ENCODE peak calls at places on chromosome 15, in nine cellular contexts. I is IMR-90, D is neuronal stem cell, T is PC-3, S is PC-9, L is OCI-LY7, K is MM.1S, B is neural progenitor cell, A is GM23248. M is an unnamed sample.

GRCh38 chr15:81098884-81099601 is 35.0 kb upstream of the CFAP161 start:
- DNase-seq in T (no peak), S (no peak), L (no peak), B (no peak), D (no peak), K (no peak), A (no peak), I (peak), M (no peak)

GRCh38 chr15:96261575-96262034 is 68.9 kb upstream of the NR2F2 start:
- DNase-seq in D (no peak), L (no peak), I (no peak), K (no peak), B (no peak), S (no peak), A (no peak), T (no peak), M (no peak)

GRCh38 chr15:39472661-39473657 is 107.9 kb upstream of the THBS1 start:
- DNase-seq in D (no peak), L (no peak), T (no peak), A (peak), S (no peak), B (no peak), K (no peak), I (peak), M (no peak)

GRCh38 chr15:70856884-70857546 is 3.1 kb upstream of the LARP6 start:
- DNase-seq in L (no peak), T (peak), K (no peak), A (peak), D (no peak), B (no peak), I (peak), S (peak), M (no peak)

GRCh38 chr15:71677352-71677751 is 133.0 kb upstream of the NR2E3 start:
- DNase-seq in I (no peak), B (no peak), D (no peak), L (no peak), S (no peak), T (peak), A (no peak), K (peak), M (no peak)

GRCh38 chr15:57263520-57263919 is 112.8 kb upstream of the CGNL1 start:
- DNase-seq in D (no peak), B (no peak), K (no peak), S (no peak), L (no peak), T (no peak), A (no peak), I (no peak), M (no peak)

GRCh38 chr15:85382942-85383341 is 2.5 kb downstream of the AKAP13 start:
- DNase-seq in A (no peak), D (no peak), K (no peak), S (no peak), T (no peak), L (no peak), B (no peak), I (no peak), M (no peak)

GRCh38 chr15:28935316-28935715 is 49.5 kb downstream of the APBA2 start:
- DNase-seq in L (peak), S (no peak), K (no peak), D (no peak), B (no peak), A (peak), I (no peak), T (no peak), M (peak)

GRCh38 chr15:67863442-67863987 is 23.7 kb upstream of the RNU6-1 start:
- DNase-seq in L (peak), A (peak), I (peak), D (peak), K (peak), B (peak), S (peak), T (peak), M (peak)

GRCh38 chr15:39979606-39980005 is 45.7 kb downstream of the EIF2AK4 start:
- DNase-seq in A (no peak), D (no peak), I (peak), B (no peak), L (no peak), T (no peak), S (no peak), K (peak), M (no peak)

GRCh38 chr15:49962044-49962602 is 156.9 kb downstream of the ATP8B4 start:
- DNase-seq in D (no peak), S (no peak), A (peak), K (no peak), B (no peak), I (no peak), T (no peak), L (no peak), M (no peak)

GRCh38 chr15:71808311-71809020 is 1.9 kb upstream of the NR2E3 start:
- DNase-seq in I (no peak), T (no peak), A (no peak), K (no peak), L (no peak), B (no peak), S (no peak), D (no peak), M (no peak)

GRCh38 chr15:71085809-71086208 is 29.5 kb upstream of the THSD4 start:
- DNase-seq in T (no peak), L (no peak), K (no peak), I (no peak), B (peak), S (no peak), A (no peak), D (no peak), M (no peak)

GRCh38 chr15:81049835-81050234 is 49.1 kb downstream of the TLNRD1 start:
- DNase-seq in L (no peak), T (no peak), K (no peak), D (no peak), B (no peak), A (no peak), I (no peak), S (no peak), M (no peak)

GRCh38 chr15:40358492-40359353 is 704 bp downstream of the DISP2 start:
- DNase-seq in D (no peak), S (no peak), I (no peak), T (peak), A (no peak), B (no peak), K (peak), L (peak), M (peak)

GRCh38 chr15:72389231-72389630 is 8.9 kb upstream of the TMEM202 start:
- DNase-seq in I (peak), S (no peak), B (no peak), T (peak), D (no peak), K (no peak), L (no peak), A (no peak), M (no peak)

GRCh38 chr15:31660800-31661199 is 334.2 kb downstream of the KLF13 start:
- DNase-seq in L (no peak), B (no peak), K (no peak), S (no peak), A (no peak), I (no peak), T (no peak), D (no peak), M (no peak)

GRCh38 chr15:45648521-45649200 is 13.8 kb downstream of the SQOR start:
- DNase-seq in L (no peak), A (peak), B (no peak), T (peak), S (peak), I (peak), D (no peak), K (peak), M (no peak)

GRCh38 chr15:64213646-64214045 is 50.8 kb upstream of the PPIB start:
- DNase-seq in D (no peak), B (no peak), T (peak), K (no peak), A (no peak), S (no peak), L (no peak), I (peak), M (no peak)

GRCh38 chr15:43410572-43411214 is 39.8 kb downstream of the TUBGCP4 start:
- DNase-seq in A (peak), I (peak), S (no peak), L (no peak), B (no peak), D (no peak), K (no peak), T (no peak), M (no peak)

GRCh38 chr15:31270767-31271166 is 55.9 kb upstream of the KLF13 start:
- DNase-seq in K (no peak), S (no peak), A (no peak), B (peak), D (peak), I (no peak), T (no peak), L (peak), M (peak)

GRCh38 chr15:53193149-53193548 is 403.0 kb upstream of the ONECUT1 start:
- DNase-seq in S (no peak), I (no peak), T (peak), K (peak), B (peak), A (peak), L (peak), D (peak), M (peak)

GRCh38 chr15:99361541-99362185 is 110.4 kb downstream of the LRRC28 start:
- DNase-seq in I (peak), K (no peak), L (peak), T (peak), D (no peak), B (peak), S (no peak), A (peak), M (peak)

GRCh38 chr15:67080118-67080899 is 14.9 kb downstream of the SMAD3 start:
- DNase-seq in L (no peak), T (no peak), K (peak), S (no peak), I (peak), B (no peak), A (peak), D (no peak), M (no peak)

GRCh38 chr15:93158104-93158503 is 69.1 kb upstream of the RGMA start:
- DNase-seq in K (no peak), I (no peak), A (no peak), L (no peak), T (no peak), S (no peak), B (no peak), D (no peak), M (no peak)

GRCh38 chr15:26126819-26127387 is 263.8 kb upstream of the ATP10A start:
- DNase-seq in S (no peak), L (no peak), K (no peak), A (no peak), T (no peak), B (no peak), D (no peak), I (no peak), M (no peak)

GRCh38 chr15:81852826-81853225 is 193.0 kb downstream of the MEX3B start:
- DNase-seq in K (no peak), L (no peak), T (no peak), A (peak), I (peak), S (no peak), B (no peak), D (no peak), M (no peak)

GRCh38 chr15:31727612-31728011 is 302.7 kb upstream of the CHRNA7 start:
- DNase-seq in D (no peak), A (no peak), L (no peak), I (no peak), K (no peak), S (no peak), B (no peak), T (no peak), M (no peak)

GRCh38 chr15:59555696-59556095 is 55.9 kb upstream of the GCNT3 start:
- DNase-seq in B (no peak), S (no peak), I (no peak), D (no peak), A (peak), L (no peak), K (no peak), T (peak), M (no peak)

GRCh38 chr15:80478075-80478474 is 73.9 kb downstream of the ARNT2 start:
- DNase-seq in K (no peak), L (no peak), I (peak), B (no peak), S (no peak), T (peak), D (no peak), A (no peak), M (no peak)

GRCh38 chr15:58524247-58524646 is 92.5 kb downstream of the LIPC start:
- DNase-seq in K (no peak), B (no peak), I (no peak), S (no peak), L (no peak), T (no peak), A (no peak), D (no peak), M (no peak)

GRCh38 chr15:35771878-35772442 is 226.0 kb upstream of the DPH6 start:
- DNase-seq in L (no peak), B (peak), T (no peak), I (no peak), D (no peak), S (no peak), K (no peak), A (no peak), M (no peak)

GRCh38 chr15:66907826-66908502 is 157.4 kb upstream of the SMAD3 start:
- DNase-seq in D (no peak), L (peak), I (peak), A (peak), B (no peak), S (no peak), T (no peak), K (peak), M (peak)

GRCh38 chr15:58369261-58369699 is 62.5 kb upstream of the LIPC start:
- DNase-seq in L (no peak), S (no peak), D (no peak), K (no peak), B (no peak), T (peak), I (peak), A (peak), M (peak)

GRCh38 chr15:61389334-61390028 is 160.4 kb upstream of the RORA start:
- DNase-seq in L (no peak), A (no peak), S (no peak), D (no peak), B (no peak), K (no peak), T (no peak), I (no peak), M (no peak)
- H2AFZ ChIP-seq in L (no peak), A (no peak), S (no peak), D (no peak), B (peak), K (no peak), T (no peak), I (no peak), M (no peak)

GRCh38 chr15:51757463-51757862 is 6.1 kb downstream of the TMOD2 start:
- DNase-seq in I (no peak), A (no peak), L (no peak), D (no peak), K (no peak), B (no peak), T (no peak), S (no peak), M (no peak)
- H3K27ac ChIP-seq in I (no peak), A (no peak), L (no peak), D (no peak), K (no peak), B (no peak), T (no peak), S (no peak), M (no peak)

DNA sequence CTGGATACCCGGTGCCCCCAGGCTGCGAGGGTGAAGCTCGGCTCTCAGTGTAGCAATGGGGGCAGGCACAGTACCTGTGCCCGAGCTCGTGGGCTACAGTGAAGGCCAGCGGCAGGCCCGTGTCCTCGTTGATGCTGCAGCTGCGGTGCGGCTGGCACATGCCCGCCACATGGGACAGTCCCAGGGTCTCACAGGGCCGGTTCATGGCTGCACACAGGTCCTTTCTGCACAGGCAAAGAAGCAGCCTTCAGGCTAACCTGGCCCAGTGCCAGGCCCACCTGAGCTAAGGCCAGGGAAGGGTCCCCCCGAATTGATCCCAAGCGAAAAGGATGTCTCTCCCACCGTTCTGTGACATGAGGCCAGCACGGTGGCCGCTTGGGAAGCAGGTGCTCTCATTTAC is 21.6 kb downstream of the ADAMTS7 start:
- DNase-seq in T (no peak), B (no peak), S (no peak), K (no peak), D (no peak), I (no peak), L (no peak), A (no peak), M (no peak)
- H2AFZ ChIP-seq in T (no peak), B (no peak), S (no peak), K (no peak), D (no peak), I (no peak), L (no peak), A (no peak), M (no peak)

GRCh38 chr15:101193781-101194180 is 58.1 kb downstream of the CHSY1 start:
- DNase-seq in L (no peak), B (no peak), A (peak), S (no peak), I (no peak), K (no peak), D (no peak), T (no peak), M (no peak)
- H3K27ac ChIP-seq in L (no peak), B (no peak), A (peak), S (no peak), I (peak), K (no peak), D (no peak), T (no peak), M (no peak)

GRCh38 chr15:89958107-89958805 is 42.9 kb upstream of the ZNF710 start:
- DNase-seq in T (no peak), A (no peak), S (peak), I (no peak), D (no peak), K (no peak), B (no peak), L (no peak), M (no peak)
- H2AFZ ChIP-seq in T (no peak), A (no peak), S (no peak), I (peak), D (peak), K (no peak), B (peak), L (no peak), M (no peak)

GRCh38 chr15:77541421-77542181 is 91.1 kb downstream of the LINGO1 start:
- DNase-seq in L (no peak), S (no peak), I (peak), B (peak), K (no peak), T (no peak), A (peak), D (no peak), M (no peak)
- H3K27ac ChIP-seq in L (no peak), S (no peak), I (no peak), B (no peak), K (no peak), T (no peak), A (no peak), D (peak), M (no peak)

DNA sequence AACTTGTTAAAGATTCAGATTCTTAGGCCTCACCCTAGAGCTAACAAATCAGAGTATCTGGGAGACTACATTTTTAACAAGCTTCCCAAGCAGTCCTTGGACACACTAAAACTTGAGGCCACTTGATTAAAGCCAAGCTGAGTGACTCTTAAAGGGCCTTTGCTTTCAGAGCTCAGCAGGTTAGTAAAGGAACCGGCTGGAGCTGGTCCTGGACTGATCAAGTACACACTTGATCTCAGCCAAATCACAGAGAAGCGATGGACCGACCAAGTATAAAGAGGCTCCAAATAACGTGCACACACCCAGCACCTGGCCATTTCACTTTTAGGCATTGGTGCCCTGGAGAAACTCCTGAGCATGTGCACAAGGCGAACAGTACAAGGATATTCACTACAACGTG is 12.9 kb upstream of the TM6SF1 start:
- DNase-seq in T (no peak), A (no peak), I (no peak), B (no peak), L (no peak), S (no peak), D (no peak), K (no peak), M (no peak)
- H2AFZ ChIP-seq in T (no peak), A (no peak), I (no peak), B (no peak), L (no peak), S (no peak), D (peak), K (no peak), M (no peak)

DNA sequence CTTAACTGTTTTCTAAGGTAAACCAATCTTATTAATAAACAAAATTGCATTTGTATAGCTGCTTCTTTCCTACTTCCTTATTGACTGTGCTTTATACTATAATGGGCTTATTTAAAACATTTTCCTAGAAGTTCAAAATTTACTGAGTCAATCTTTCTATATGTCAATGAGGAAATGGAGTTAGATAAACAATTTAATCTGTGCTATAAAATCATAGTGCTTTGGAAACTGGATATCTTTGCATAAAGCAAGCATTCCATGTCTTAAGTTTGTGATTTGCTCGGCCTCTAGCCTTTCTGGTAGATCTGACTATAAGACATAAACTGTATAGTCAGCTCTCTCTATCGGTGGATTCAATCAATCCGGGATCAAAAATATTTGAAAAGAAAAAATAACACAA is 99.6 kb downstream of the NEDD4 start:
- DNase-seq in A (no peak), D (no peak), S (no peak), K (no peak), B (no peak), T (no peak), I (no peak), L (no peak), M (no peak)
- H3K27ac ChIP-seq in A (no peak), D (no peak), S (no peak), K (no peak), B (no peak), T (no peak), I (no peak), L (no peak), M (no peak)

DNA sequence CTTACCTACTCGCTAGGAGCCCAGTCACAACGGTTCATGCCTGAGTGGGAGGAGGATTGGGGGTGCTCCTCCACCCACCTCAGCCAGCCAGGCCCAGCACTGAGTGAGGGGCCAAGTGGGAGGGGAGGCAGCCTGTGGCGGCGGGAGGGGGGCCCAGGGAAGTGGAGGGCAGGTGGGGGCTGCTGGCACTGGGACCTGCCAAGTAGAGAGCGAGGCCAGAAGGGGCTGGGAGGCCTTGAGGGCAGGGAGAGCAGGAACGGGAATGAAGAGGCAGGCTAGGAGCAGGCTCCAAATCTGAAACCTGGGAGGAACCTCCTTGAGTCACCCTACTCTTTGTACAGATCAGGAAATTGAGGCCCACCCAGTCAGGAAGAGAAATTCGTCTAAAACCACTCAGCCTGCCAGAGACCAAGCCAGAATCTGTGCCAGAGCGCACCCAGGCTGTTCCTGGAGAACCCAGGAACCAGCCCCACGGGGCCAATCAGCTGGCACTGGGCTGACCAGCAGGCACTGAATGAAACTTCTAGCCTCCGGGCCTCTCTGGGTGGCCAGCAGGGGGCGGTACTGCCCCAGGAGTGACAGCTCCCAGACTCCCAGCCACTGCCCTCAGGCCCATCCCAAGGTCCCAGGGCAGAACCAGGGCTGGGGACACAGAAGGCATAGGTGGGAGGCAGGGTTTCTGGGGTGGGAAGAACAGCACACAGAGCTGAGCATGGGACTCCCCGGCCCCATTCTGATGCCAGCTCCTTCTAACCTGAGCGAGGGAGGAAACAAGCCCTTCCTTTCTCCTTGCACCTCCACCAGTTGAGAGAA is 14.8 kb upstream of the CYP11A1 start:
- DNase-seq in S (peak), I (peak), T (peak), A (peak), B (peak), K (peak), L (peak), D (peak), M (peak)
- H2AFZ ChIP-seq in S (no peak), I (peak), T (peak), A (peak), B (no peak), K (peak), L (no peak), D (peak), M (no peak)